ENCODE peak calls at places on chromosome 20, in seven cellular contexts. T is GM23338, L is mammary epithelial cell, Q is Karpas-422, B is keratinocyte, Z is PC-9, F is fibroblast of lung. Y is an unnamed sample.

GRCh38 chr20:47506850-47507249 is 5.2 kb downstream of the NCOA3 start:
- DNase-seq in T (no peak), L (no peak), Q (no peak), B (no peak), Z (no peak), F (no peak), Y (no peak)

GRCh38 chr20:49385471-49385870 is 97.0 kb downstream of the KCNB1 start:
- DNase-seq in T (peak; percentile 80), L (peak; percentile 33), Q (peak; percentile 74), B (no peak), Z (peak; percentile 11), F (peak; percentile 32), Y (no peak)

GRCh38 chr20:2817891-2818595 is 1.9 kb downstream of the TMEM239 start:
- DNase-seq in T (no peak), L (no peak), Q (no peak), B (no peak), Z (no peak), F (peak; percentile 32), Y (peak; percentile 13)

GRCh38 chr20:48877299-48877698 is 44.2 kb upstream of the ARFGEF2 start:
- DNase-seq in T (peak; percentile 45), L (peak; percentile 35), Q (no peak), B (no peak), Z (no peak), F (no peak), Y (no peak)

GRCh38 chr20:59035381-59035780 is 3.2 kb upstream of the ATP5F1E start:
- DNase-seq in T (no peak), L (no peak), Q (no peak), B (no peak), Z (no peak), F (no peak), Y (no peak)

GRCh38 chr20:31606928-31607639 is 2.0 kb downstream of the ID1 start:
- DNase-seq in T (peak; percentile 67), L (peak; percentile 55), Q (no peak), B (no peak), Z (peak; percentile 41), F (peak; percentile 85), Y (peak; percentile 62)

GRCh38 chr20:63081831-63082230 is 75.1 kb upstream of the BHLHE23 start:
- DNase-seq in T (no peak), L (no peak), Q (no peak), B (no peak), Z (no peak), F (no peak), Y (no peak)

GRCh38 chr20:62010551-62011402 is 54.9 kb downstream of the TAF4 start:
- DNase-seq in T (peak; percentile 83), L (peak; percentile 10), Q (peak; percentile 89), B (no peak), Z (peak; percentile 57), F (peak; percentile 65), Y (peak; percentile 23)

GRCh38 chr20:21510995-21511394 is 2.9 kb downstream of the NKX2-2 start:
- DNase-seq in T (no peak), L (no peak), Q (no peak), B (no peak), Z (no peak), F (no peak), Y (no peak)

GRCh38 chr20:62636446-62636845 is 5.9 kb upstream of the SLCO4A1 start:
- DNase-seq in T (no peak), L (no peak), Q (no peak), B (no peak), Z (no peak), F (no peak), Y (no peak)

GRCh38 chr20:49693435-49694171 is 20.1 kb downstream of the B4GALT5 start:
- DNase-seq in T (no peak), L (peak; percentile 52), Q (peak; percentile 42), B (no peak), Z (no peak), F (no peak), Y (no peak)

GRCh38 chr20:10982692-10983091 is 308.9 kb upstream of the JAG1 start:
- DNase-seq in T (no peak), L (peak; percentile 79), Q (no peak), B (no peak), Z (peak; percentile 20), F (peak; percentile 84), Y (peak; percentile 13)

GRCh38 chr20:12012241-12013222 is 94.8 kb downstream of the BTBD3 start:
- DNase-seq in T (peak; percentile 85), L (peak; percentile 51), Q (peak; percentile 83), B (no peak), Z (peak; percentile 7), F (peak; percentile 50), Y (peak; percentile 78)

GRCh38 chr20:62642666-62643520 is 590 bp downstream of the SLCO4A1 start:
- DNase-seq in T (peak; percentile 61), L (peak; percentile 45), Q (peak; percentile 46), B (no peak), Z (peak; percentile 67), F (peak; percentile 8), Y (no peak)

GRCh38 chr20:25058051-25058796 is at the start of gene ACSS1:
- DNase-seq in T (peak; percentile 74), L (peak; percentile 15), Q (peak; percentile 86), B (no peak), Z (peak; percentile 38), F (peak; percentile 35), Y (no peak)

GRCh38 chr20:53917145-53918009 is 153.0 kb downstream of the BCAS1 start:
- DNase-seq in T (no peak), L (peak; percentile 65), Q (no peak), B (no peak), Z (peak; percentile 29), F (peak; percentile 42), Y (no peak)

GRCh38 chr20:432208-432607 is 24.1 kb downstream of the RBCK1 start:
- DNase-seq in T (no peak), L (no peak), Q (no peak), B (no peak), Z (no peak), F (no peak), Y (no peak)

GRCh38 chr20:63082308-63082938 is 75.7 kb upstream of the BHLHE23 start:
- DNase-seq in T (peak; percentile 86), L (peak; percentile 21), Q (peak; percentile 69), B (no peak), Z (peak; percentile 54), F (no peak), Y (no peak)

GRCh38 chr20:50728981-50729874 is 2.2 kb upstream of the PARD6B start:
- DNase-seq in T (no peak), L (peak; percentile 90), Q (no peak), B (peak; percentile 89), Z (peak; percentile 84), F (no peak), Y (peak; percentile 39)

GRCh38 chr20:50730765-50731054 is 670 bp upstream of the PARD6B start:
- DNase-seq in T (no peak), L (no peak), Q (no peak), B (no peak), Z (no peak), F (no peak), Y (no peak)

GRCh38 chr20:50728486-50728980 is 2.8 kb upstream of the PARD6B start:
- DNase-seq in T (no peak), L (no peak), Q (no peak), B (no peak), Z (no peak), F (no peak), Y (no peak)

GRCh38 chr20:50731055-50731929 is at the start of gene PARD6B:
- DNase-seq in T (peak; percentile 100), L (peak; percentile 100), Q (peak; percentile 99), B (peak; percentile 94), Z (peak; percentile 100), F (peak; percentile 89), Y (peak; percentile 98)

DNA sequence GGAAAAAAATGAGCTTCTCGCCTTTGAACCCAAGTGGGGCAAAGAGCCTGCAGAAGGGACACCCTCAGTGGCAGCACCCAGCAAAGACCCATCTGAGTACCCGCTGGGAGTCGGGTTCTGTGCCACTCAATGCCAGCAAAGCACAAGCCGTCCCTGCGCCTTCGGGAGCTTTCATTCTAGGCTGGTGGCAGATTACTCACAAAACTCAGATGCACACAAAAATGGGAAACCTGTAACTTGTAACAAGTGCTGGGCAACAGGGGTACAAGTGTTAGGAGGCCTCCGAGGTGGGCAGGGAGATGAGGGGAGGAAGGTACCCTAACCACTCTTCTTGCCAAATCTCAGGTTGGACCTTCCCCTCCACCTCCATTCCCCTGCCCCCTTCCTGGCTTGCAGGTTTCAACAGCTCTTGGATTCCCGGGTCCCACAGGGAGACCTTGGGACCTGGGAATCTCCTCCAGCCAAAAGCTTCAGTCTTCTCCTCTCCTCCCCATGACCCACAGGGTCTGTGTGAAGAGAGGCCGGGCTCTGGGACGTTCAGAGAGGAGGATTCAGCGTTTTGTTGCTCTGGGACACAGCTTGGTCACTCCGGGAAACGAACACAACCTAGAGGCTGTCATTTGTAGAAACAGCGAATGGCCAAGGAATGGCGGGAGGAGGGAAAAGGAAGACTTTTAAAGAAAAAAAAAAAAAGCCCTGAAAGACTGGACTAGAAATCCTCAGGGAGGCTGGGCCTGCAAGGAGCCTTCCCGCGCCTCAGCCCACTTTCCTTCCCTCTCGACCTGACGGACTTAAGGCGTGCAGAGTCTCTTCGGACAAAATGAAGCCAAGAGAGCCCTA is 1.2 kb upstream of the PARD6B start:
- DNase-seq in T (peak; percentile 61), L (no peak), Q (no peak), B (no peak), Z (no peak), F (peak; percentile 33), Y (no peak)
- H2AFZ ChIP-seq in T (peak overlapping the region; percentile 96), L (peak overlapping the region; percentile 77), Q (peak overlapping the region; percentile 98), B (peak overlapping the region; percentile 56), Z (peak overlapping the region; percentile 75), F (peak overlapping the region; percentile 58), Y (no peak overlapping the region)

GRCh38 chr20:4607287-4607713 is 114.4 kb upstream of the PRND start:
- DNase-seq in T (peak; percentile 85), L (peak; percentile 40), Q (peak; percentile 86), B (no peak), Z (peak; percentile 57), F (peak; percentile 81), Y (peak; percentile 69)
- H2AFZ ChIP-seq in T (no peak overlapping the region), L (no peak overlapping the region), Q (peak overlapping the region; percentile 13), B (no peak overlapping the region), Z (no peak overlapping the region), F (no peak overlapping the region), Y (no peak overlapping the region)

DNA sequence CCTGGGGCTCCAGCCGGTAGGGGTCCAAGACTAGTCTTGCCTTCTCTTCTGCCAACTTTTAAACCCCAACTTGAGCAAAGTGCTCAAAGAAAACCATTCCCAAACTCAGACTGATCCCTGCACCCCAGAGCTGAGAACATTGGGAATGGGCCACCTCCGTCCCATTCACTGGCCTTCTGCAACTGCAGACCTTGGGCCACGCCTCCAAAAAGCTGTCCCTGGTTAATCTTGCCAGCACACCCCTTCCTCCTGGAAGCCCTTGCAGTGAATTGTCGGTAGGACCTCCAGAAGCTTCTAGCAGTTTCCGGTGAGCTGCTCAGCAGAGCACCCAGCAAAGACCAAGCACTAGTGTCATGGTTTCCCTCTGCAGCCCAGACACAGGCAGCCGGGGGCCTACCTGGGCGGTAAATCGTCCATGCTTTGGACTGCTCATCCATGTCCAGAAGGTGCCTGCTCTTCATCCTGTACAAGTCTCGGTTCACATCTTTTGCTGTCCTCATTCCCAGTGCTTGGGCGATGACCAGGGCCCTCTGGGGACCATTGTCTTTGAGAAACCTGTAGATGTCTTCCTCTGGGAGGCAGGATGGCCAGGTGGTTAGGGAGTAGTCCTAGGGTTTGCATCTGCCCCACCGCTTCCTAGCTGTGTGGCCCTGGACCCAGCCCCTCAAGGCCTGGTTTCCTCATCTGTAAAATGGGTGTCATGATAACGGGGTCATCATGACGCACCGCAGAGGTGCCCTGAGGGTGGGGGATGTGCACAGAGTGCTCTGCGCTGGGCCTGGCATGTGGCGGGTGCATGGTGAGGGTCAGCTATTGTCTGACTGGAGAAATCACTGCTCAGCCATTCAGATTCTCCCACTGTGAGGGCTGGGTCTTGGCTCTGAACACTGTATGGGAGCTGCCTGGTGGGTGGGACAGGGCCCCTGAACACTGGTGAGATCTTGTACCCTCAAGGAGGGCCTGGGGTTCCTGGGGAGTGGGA is 5.4 kb downstream of the ZBP1 start:
- DNase-seq in T (no peak), L (no peak), Q (no peak), B (no peak), Z (no peak), F (no peak), Y (peak; percentile 26)
- H2AFZ ChIP-seq in T (no peak overlapping the region), L (no peak overlapping the region), Q (no peak overlapping the region), B (no peak overlapping the region), Z (no peak overlapping the region), F (no peak overlapping the region), Y (no peak overlapping the region)

GRCh38 chr20:36435799-36436541 is 105.3 kb upstream of the MYL9 start:
- DNase-seq in T (peak; percentile 98), L (peak; percentile 70), Q (peak; percentile 74), B (peak; percentile 49), Z (peak; percentile 89), F (peak; percentile 51), Y (peak; percentile 99)
- H2AFZ ChIP-seq in T (peak overlapping the region; percentile 74), L (peak overlapping the region; percentile 54), Q (no peak overlapping the region), B (peak overlapping the region; percentile 62), Z (no peak overlapping the region), F (no peak overlapping the region), Y (peak overlapping the region; percentile 21)